ENCODE peak calls at places on chromosomes 3 and 15, in nine cellular contexts. V is AG10803, G is lower lobe of right lung, E is lower leg skin, D is fibroblast of mammary gland, H is cardiac fibroblast, I is NB4, N is IMR-90, M is coronary artery. F is an unnamed sample.

GRCh38 chr15:96477227-96477626 is 146.7 kb downstream of the NR2F2 start:
- DNase-seq in V (no peak), G (no peak), E (no peak), D (no peak), H (no peak), I (no peak), N (no peak), M (no peak), F (no peak)

GRCh38 chr15:79964232-79964820 is 6.7 kb downstream of the BCL2A1 start:
- DNase-seq in V (no peak), G (no peak), E (no peak), D (no peak), H (no peak), I (no peak), N (no peak), M (no peak), F (no peak)

GRCh38 chr3:183613366-183614293 is 21.8 kb upstream of the KLHL24 start:
- DNase-seq in V (peak; percentile 26), G (no peak), E (no peak), D (no peak), H (no peak), I (no peak), N (no peak), M (no peak), F (no peak)

GRCh38 chr15:23629234-23629805 is 18.3 kb downstream of the MAGEL2 start:
- DNase-seq in V (peak; percentile 11), G (no peak), E (no peak), D (peak; percentile 2), H (peak; percentile 9), I (peak; percentile 20), N (no peak), M (no peak), F (peak; percentile 10)

GRCh38 chr15:35281515-35281914 is 196.4 kb upstream of the NANOGP8 start:
- DNase-seq in V (peak; percentile 39), G (no peak), E (no peak), D (peak; percentile 66), H (peak; percentile 72), I (no peak), N (peak; percentile 70), M (no peak), F (peak; percentile 69)

GRCh38 chr15:85672338-85673097 is 122.2 kb downstream of the KLHL25 start:
- DNase-seq in V (peak; percentile 50), G (no peak), E (no peak), D (peak; percentile 55), H (no peak), I (no peak), N (peak; percentile 34), M (no peak), F (no peak)

GRCh38 chr3:144763878-144764454 is 792.3 kb downstream of the DIPK2A start:
- DNase-seq in V (no peak), G (no peak), E (no peak), D (no peak), H (no peak), I (peak; percentile 1), N (no peak), M (no peak), F (no peak)

GRCh38 chr3:115272036-115272824 is 125.1 kb upstream of the ZBTB20 start:
- DNase-seq in V (peak; percentile 71), G (no peak), E (no peak), D (peak; percentile 85), H (peak; percentile 76), I (no peak), N (peak; percentile 66), M (no peak), F (no peak)

GRCh38 chr3:17489139-17489538 is 253.3 kb downstream of the TBC1D5 start:
- DNase-seq in V (no peak), G (no peak), E (no peak), D (peak; percentile 68), H (peak; percentile 72), I (no peak), N (peak; percentile 77), M (no peak), F (peak; percentile 62)

GRCh38 chr3:149472393-149472792 is 2.1 kb upstream of the TM4SF4 start:
- DNase-seq in V (peak; percentile 68), G (no peak), E (no peak), D (peak; percentile 80), H (no peak), I (no peak), N (peak; percentile 59), M (no peak), F (no peak)

GRCh38 chr3:178475062-178475461 is 61.2 kb upstream of the KCNMB2 start:
- DNase-seq in V (no peak), G (no peak), E (no peak), D (no peak), H (no peak), I (no peak), N (no peak), M (no peak), F (no peak)

GRCh38 chr3:129699635-129700034 is 93.2 kb upstream of the PLXND1 start:
- DNase-seq in V (no peak), G (no peak), E (no peak), D (no peak), H (no peak), I (no peak), N (no peak), M (no peak), F (no peak)

GRCh38 chr3:108124337-108125150 is 33.7 kb upstream of the CD47 start:
- DNase-seq in V (no peak), G (no peak), E (no peak), D (no peak), H (peak; percentile 18), I (peak; percentile 87), N (no peak), M (no peak), F (no peak)
- TF ChIP-seq CTCF in V (no peak), G (no peak), E (no peak), D (no peak), H (no peak), I (no peak), N (no peak), M (no peak), F (no peak)

DNA sequence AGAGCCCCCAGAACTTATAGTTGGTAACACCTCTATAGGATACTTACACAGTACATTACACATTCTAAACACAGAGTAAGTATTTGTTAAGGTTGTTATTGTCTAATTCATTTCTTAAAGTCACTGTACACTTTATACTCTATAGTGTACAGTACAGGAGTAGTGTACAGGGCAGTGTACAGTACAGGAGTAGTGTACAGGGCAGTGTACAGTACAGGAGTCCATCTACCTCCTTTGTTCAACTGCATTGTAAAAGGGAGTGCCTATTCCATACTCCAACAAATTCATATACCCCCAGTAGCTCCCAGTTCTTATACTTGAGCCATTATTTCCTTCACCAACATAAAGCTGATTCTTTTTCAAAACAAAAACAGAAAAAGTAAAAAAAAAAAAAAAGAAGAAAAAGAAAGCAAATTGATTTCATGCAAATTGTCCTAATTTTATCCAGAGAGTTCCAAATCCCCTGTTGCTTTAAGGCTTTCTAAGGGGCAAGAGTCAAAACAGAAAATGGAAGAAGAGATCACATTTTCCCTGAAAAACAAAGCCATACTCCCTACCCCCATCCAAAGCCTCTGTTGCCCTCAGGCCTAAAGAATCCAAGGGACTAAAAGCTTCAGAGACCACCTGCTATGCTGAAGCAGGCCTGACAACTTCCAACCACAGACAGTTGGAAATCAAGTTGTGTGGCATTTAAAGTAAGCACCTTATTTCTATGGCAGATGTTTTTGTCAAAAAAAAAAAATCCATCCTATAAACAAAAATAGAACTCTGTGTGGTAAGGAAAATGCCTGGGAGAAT is 125.6 kb downstream of the PLCH1 start:
- DNase-seq in V (no peak), G (no peak), E (no peak), D (no peak), H (no peak), I (no peak), N (no peak), M (no peak), F (no peak)
- H3K4me3 ChIP-seq in V (no peak overlapping the region), G (no peak overlapping the region), E (no peak overlapping the region), D (no peak overlapping the region), H (no peak overlapping the region), I (no peak overlapping the region), N (no peak overlapping the region), M (no peak overlapping the region), F (no peak overlapping the region)

DNA sequence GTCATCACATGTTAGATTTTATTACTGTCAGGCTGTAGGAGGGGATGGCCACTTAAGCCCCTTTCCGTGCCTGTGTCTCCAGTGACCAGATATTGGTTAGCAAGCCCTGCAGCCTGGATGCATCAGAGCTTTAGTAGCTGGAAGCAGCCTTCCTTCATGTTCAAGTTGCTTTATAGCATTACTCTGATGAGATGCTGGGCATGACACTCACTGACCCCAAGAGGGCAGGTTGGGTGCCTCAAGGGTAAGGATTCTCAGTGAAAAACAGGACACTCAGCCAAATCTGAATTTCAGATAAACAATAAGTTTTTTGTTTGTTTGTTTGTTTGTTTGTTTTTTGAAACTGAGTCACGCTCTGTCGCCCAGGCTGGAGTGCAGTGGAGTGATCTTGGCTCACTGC is 68.5 kb upstream of the PTX3 start:
- DNase-seq in V (no peak), G (no peak), E (no peak), D (no peak), H (no peak), I (no peak), N (no peak), M (no peak), F (no peak)
- TF ChIP-seq CTCF in V (no peak), G (no peak), E (no peak), D (no peak), H (no peak), I (no peak), N (no peak), M (no peak), F (no peak)

DNA sequence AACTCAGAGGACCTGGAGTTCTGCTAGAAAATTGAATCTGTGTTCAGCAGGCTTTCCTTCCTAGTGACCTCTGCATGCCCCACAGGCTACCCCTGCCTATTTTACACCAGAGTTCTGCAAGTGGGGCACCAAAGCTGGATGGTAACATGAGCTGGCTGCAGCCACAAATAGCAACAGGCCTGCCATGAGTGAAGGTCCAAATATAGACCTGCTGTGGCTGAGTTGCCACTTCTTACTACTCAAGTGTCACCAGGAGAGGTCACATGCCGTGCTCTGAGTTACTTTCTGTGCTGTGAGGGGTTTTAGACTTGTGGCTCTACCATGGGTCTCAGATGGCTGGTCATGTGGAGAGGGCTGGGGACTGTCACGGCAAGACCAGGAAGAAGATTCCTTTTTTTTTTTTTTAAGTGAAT is at the start of gene FSD2:
- DNase-seq in V (no peak), G (no peak), E (no peak), D (no peak), H (no peak), I (peak; percentile 29), N (no peak), M (no peak), F (no peak)
- H3K4me3 ChIP-seq in V (no peak within 1 kb of the TSS), G (no peak within 1 kb of the TSS), E (no peak within 1 kb of the TSS), D (no peak within 1 kb of the TSS), H (no peak within 1 kb of the TSS), I (no peak within 1 kb of the TSS), N (no peak within 1 kb of the TSS), M (no peak within 1 kb of the TSS), F (no peak within 1 kb of the TSS)

F was measured in epithelial cell of esophagus.